ENCODE peak calls at places on chromosomes 5 and 9, in eight cellular contexts. Y is adrenal gland; P is kidney epithelial cell; H is HFF-Myc; F is CD8-positive, alpha-beta T cell; D is AG04449; L is BJ; B is spleen. K is an unnamed sample.

GRCh38 chr9:107286057-107286456 is 3.0 kb downstream of the RAD23B start:
- DNase-seq in B (no peak), L (no peak), P (peak), D (no peak), Y (no peak), F (no peak), H (no peak), K (no peak)

GRCh38 chr9:87087197-87087596 is 139.9 kb upstream of the GAS1 start:
- DNase-seq in D (no peak), F (no peak), B (no peak), L (no peak), H (no peak), Y (no peak), P (no peak), K (no peak)

GRCh38 chr5:59069438-59070079 is 486.7 kb downstream of the RAB3C start:
- DNase-seq in D (peak), Y (peak), F (no peak), L (peak), H (peak), B (no peak), P (peak), K (no peak)

GRCh38 chr5:78287833-78288232 is 6.7 kb downstream of the AP3B1 start:
- DNase-seq in P (peak), H (no peak), F (no peak), B (no peak), D (peak), L (peak), Y (peak), K (no peak)

GRCh38 chr5:58999804-59000595 is 417.1 kb downstream of the RAB3C start:
- DNase-seq in B (no peak), Y (no peak), D (no peak), P (no peak), H (no peak), L (no peak), F (no peak), K (no peak)

GRCh38 chr9:3490957-3491356 is 34.8 kb downstream of the RFX3 start:
- DNase-seq in F (no peak), P (no peak), H (no peak), D (no peak), L (no peak), Y (no peak), B (no peak), K (no peak)

GRCh38 chr9:98575379-98576346 is 133.1 kb downstream of the GABBR2 start:
- DNase-seq in F (no peak), P (peak), B (peak), H (peak), D (no peak), Y (no peak), L (no peak), K (peak)

GRCh38 chr5:168874713-168875380 is 295.7 kb upstream of the PANK3 start:
- DNase-seq in B (no peak), Y (no peak), H (no peak), D (no peak), L (no peak), F (no peak), P (no peak), K (no peak)

GRCh38 chr9:27539479-27540441 is 10.1 kb upstream of the MOB3B start:
- DNase-seq in F (no peak), B (no peak), Y (peak), H (no peak), L (peak), P (no peak), D (peak), K (no peak)

GRCh38 chr5:139416651-139417050 is 12.8 kb upstream of the SPATA24 start:
- DNase-seq in L (no peak), F (no peak), H (no peak), Y (no peak), P (no peak), D (no peak), B (no peak), K (no peak)

GRCh38 chr5:120405291-120405864 is 58.7 kb upstream of the PRR16 start:
- DNase-seq in P (no peak), F (no peak), H (peak), B (no peak), L (peak), Y (no peak), D (peak), K (no peak)

GRCh38 chr9:109500421-109500974 is 2.4 kb upstream of the PTPN3 start:
- DNase-seq in P (no peak), Y (no peak), L (no peak), B (no peak), H (no peak), D (no peak), F (no peak), K (no peak)

GRCh38 chr9:78831726-78832125 is 534.8 kb downstream of the PSAT1 start:
- DNase-seq in L (no peak), P (no peak), H (no peak), F (no peak), D (no peak), Y (no peak), B (no peak), K (no peak)

GRCh38 chr5:56591081-56591480 is 224.3 kb upstream of the MAP3K1 start:
- DNase-seq in Y (no peak), L (no peak), D (no peak), F (no peak), P (no peak), B (no peak), H (no peak), K (no peak)

GRCh38 chr9:36873247-36873875 is 160.7 kb downstream of the PAX5 start:
- DNase-seq in P (no peak), D (no peak), F (peak), B (peak), H (peak), L (no peak), Y (peak), K (peak)

GRCh38 chr9:111454751-111455150 is 29.4 kb downstream of the ECPAS start:
- DNase-seq in P (no peak), H (no peak), B (no peak), D (no peak), Y (no peak), F (no peak), L (no peak), K (no peak)

GRCh38 chr9:133188006-133188842 is 20.8 kb downstream of the OBP2B start:
- DNase-seq in H (no peak), P (no peak), B (peak), L (no peak), Y (peak), F (no peak), D (no peak), K (no peak)

GRCh38 chr5:1053391-1054017 is 44.9 kb downstream of the NKD2 start:
- DNase-seq in P (no peak), H (no peak), L (no peak), Y (no peak), D (no peak), F (no peak), B (no peak), K (no peak)

GRCh38 chr5:37738057-37738691 is 101.7 kb downstream of the GDNF start:
- DNase-seq in D (peak), P (peak), Y (peak), L (peak), F (no peak), H (peak), B (no peak), K (peak)

GRCh38 chr9:103242486-103242885 is 247.4 kb downstream of the CYLC2 start:
- DNase-seq in L (no peak), F (no peak), D (no peak), P (no peak), H (no peak), Y (no peak), B (no peak), K (no peak)

GRCh38 chr5:179367491-179367890 is 22.2 kb upstream of the ADAMTS2 start:
- DNase-seq in H (no peak), F (no peak), D (no peak), B (peak), Y (no peak), L (no peak), P (no peak), K (no peak)

GRCh38 chr5:22372376-22372775 is 480.8 kb downstream of the CDH12 start:
- DNase-seq in L (no peak), B (no peak), Y (no peak), F (no peak), D (no peak), H (no peak), P (peak), K (no peak)

GRCh38 chr5:175867587-175868347 is 3.6 kb upstream of the CPLX2 start:
- DNase-seq in D (no peak), H (no peak), Y (no peak), F (no peak), B (no peak), L (no peak), P (no peak), K (no peak)

GRCh38 chr9:77841739-77842386 is 189.7 kb downstream of the GNAQ start:
- DNase-seq in F (no peak), Y (no peak), B (no peak), H (no peak), P (no peak), D (no peak), L (no peak), K (no peak)

GRCh38 chr5:67166460-67166871 is 30.1 kb downstream of the CD180 start:
- DNase-seq in B (peak), Y (peak), F (peak), H (no peak), L (no peak), D (no peak), P (no peak), K (peak)

GRCh38 chr5:54148858-54149257 is 161.5 kb downstream of the ARL15 start:
- DNase-seq in L (no peak), B (no peak), H (no peak), F (no peak), Y (no peak), D (no peak), P (no peak), K (no peak)

GRCh38 chr5:429453-430188 is 13.4 kb upstream of the EXOC3 start:
- DNase-seq in F (no peak), D (no peak), B (peak), Y (no peak), P (no peak), L (peak), H (no peak), K (no peak)

GRCh38 chr9:121861501-121862180 is 210.2 kb downstream of the DAB2IP start:
- DNase-seq in D (no peak), H (no peak), F (no peak), P (no peak), B (no peak), Y (peak), L (no peak), K (no peak)

GRCh38 chr9:92242115-92242778 is 51.2 kb downstream of the IARS1 start:
- DNase-seq in F (no peak), Y (peak), B (no peak), H (no peak), P (peak), D (peak), L (no peak), K (no peak)

GRCh38 chr9:122355336-122355875 is 15.4 kb upstream of the PTGS1 start:
- DNase-seq in B (peak), D (no peak), F (no peak), L (no peak), Y (no peak), P (no peak), H (no peak), K (no peak)

GRCh38 chr5:159704160-159704559 is 212.1 kb upstream of the ADRA1B start:
- DNase-seq in B (no peak), P (no peak), D (no peak), F (no peak), L (no peak), H (no peak), Y (no peak), K (no peak)

GRCh38 chr5:126449751-126450271 is 26.6 kb downstream of the GRAMD2B start:
- DNase-seq in L (no peak), P (peak), F (peak), B (no peak), H (no peak), Y (peak), D (no peak), K (peak)

GRCh38 chr9:102631559-102631958 is 363.6 kb upstream of the CYLC2 start:
- DNase-seq in L (no peak), F (no peak), P (no peak), H (no peak), Y (no peak), D (no peak), B (no peak), K (no peak)

GRCh38 chr9:113585555-113585954 is 122.0 kb downstream of the RGS3 start:
- DNase-seq in P (no peak), B (peak), L (no peak), F (no peak), D (no peak), Y (no peak), H (no peak), K (no peak)

GRCh38 chr9:19376931-19377330 is 3.1 kb downstream of the RPS6 start:
- DNase-seq in L (no peak), H (no peak), D (no peak), P (no peak), Y (no peak), F (no peak), B (no peak), K (no peak)

GRCh38 chr9:19378647-19379046 is 1.4 kb downstream of the RPS6 start:
- DNase-seq in B (no peak), L (no peak), P (no peak), H (no peak), Y (no peak), F (no peak), D (no peak), K (no peak)

GRCh38 chr9:19379283-19379682 is 753 bp downstream of the RPS6 start:
- DNase-seq in B (no peak), P (no peak), F (peak), H (no peak), Y (no peak), L (no peak), D (no peak), K (no peak)

GRCh38 chr9:19379697-19380046 is 364 bp downstream of the RPS6 start:
- DNase-seq in P (no peak), L (no peak), F (peak), Y (peak), D (no peak), H (no peak), B (peak), K (no peak)

GRCh38 chr9:19378154-19378553 is 1.9 kb downstream of the RPS6 start:
- DNase-seq in H (no peak), L (no peak), F (no peak), B (no peak), D (no peak), P (no peak), Y (no peak), K (no peak)
- H3K4me3 ChIP-seq in H (peak), L (peak), F (peak), B (peak), D (peak), P (peak), Y (no peak), K (peak)

GRCh38 chr9:134420281-134420835 is 94.1 kb downstream of the RXRA start:
- DNase-seq in P (no peak), B (no peak), D (no peak), Y (no peak), H (no peak), F (no peak), L (no peak), K (no peak)

GRCh38 chr9:134420974-134421432 is 94.7 kb downstream of the RXRA start:
- DNase-seq in B (no peak), H (no peak), F (no peak), D (no peak), P (no peak), Y (no peak), L (no peak), K (no peak)

GRCh38 chr9:134418986-134419683 is 92.9 kb downstream of the RXRA start:
- DNase-seq in P (no peak), D (no peak), Y (peak), B (no peak), H (no peak), F (no peak), L (no peak), K (no peak)

GRCh38 chr9:134418354-134418753 is 92.1 kb downstream of the RXRA start:
- DNase-seq in L (no peak), Y (peak), P (no peak), F (no peak), D (no peak), H (no peak), B (no peak), K (no peak)

GRCh38 chr9:134419684-134420076 is 93.4 kb downstream of the RXRA start:
- DNase-seq in Y (no peak), D (no peak), F (no peak), L (no peak), P (no peak), B (no peak), H (no peak), K (no peak)
- TF ChIP-seq CTCF in Y (peak), D (peak), F (no peak), L (peak), P (peak), B (no peak), H (peak), K (peak)

GRCh38 chr9:73050062-73050814 is 97.4 kb upstream of the ALDH1A1 start:
- DNase-seq in P (no peak), Y (no peak), D (peak), H (no peak), L (peak), F (no peak), B (no peak), K (no peak)
- H3K4me3 ChIP-seq in P (no peak), Y (no peak), D (no peak), H (no peak), L (no peak), F (no peak), B (no peak), K (no peak)

GRCh38 chr9:33861917-33862453 is 45.0 kb downstream of the UBE2R2 start:
- DNase-seq in Y (no peak), H (no peak), P (no peak), D (no peak), L (no peak), F (no peak), B (no peak), K (no peak)

GRCh38 chr9:33856247-33856646 is 39.3 kb downstream of the UBE2R2 start:
- DNase-seq in P (no peak), B (no peak), Y (no peak), F (no peak), L (no peak), D (no peak), H (no peak), K (no peak)

GRCh38 chr9:33858346-33858869 is 41.4 kb downstream of the UBE2R2 start:
- DNase-seq in H (no peak), F (no peak), D (no peak), P (no peak), L (no peak), Y (no peak), B (peak), K (no peak)

GRCh38 chr9:33860200-33860871 is 43.4 kb downstream of the UBE2R2 start:
- DNase-seq in Y (no peak), D (no peak), H (no peak), B (no peak), P (no peak), F (no peak), L (no peak), K (no peak)
- TF ChIP-seq CTCF in Y (peak), D (no peak), H (no peak), B (no peak), P (no peak), F (no peak), L (peak), K (peak)

GRCh38 chr5:36435516-36435915 is 133.8 kb upstream of the RANBP3L start:
- DNase-seq in Y (no peak), F (no peak), D (no peak), P (no peak), L (no peak), B (no peak), H (no peak), K (no peak)

GRCh38 chr5:36440300-36440699 is 138.6 kb upstream of the RANBP3L start:
- DNase-seq in D (no peak), H (no peak), L (no peak), B (no peak), F (no peak), P (no peak), Y (no peak), K (no peak)

GRCh38 chr5:36441215-36441614 is 139.5 kb upstream of the RANBP3L start:
- DNase-seq in P (no peak), D (no peak), L (no peak), H (no peak), F (no peak), B (no peak), Y (no peak), K (no peak)

GRCh38 chr5:36438765-36439501 is 137.2 kb upstream of the RANBP3L start:
- DNase-seq in P (no peak), H (no peak), Y (peak), F (no peak), D (no peak), B (no peak), L (no peak), K (no peak)

GRCh38 chr5:36436306-36436705 is 134.6 kb upstream of the RANBP3L start:
- DNase-seq in F (no peak), H (no peak), D (no peak), P (no peak), B (no peak), Y (no peak), L (no peak), K (no peak)
- H3K4me3 ChIP-seq in F (no peak), H (no peak), D (no peak), P (no peak), B (no peak), Y (no peak), L (no peak), K (no peak)

DNA sequence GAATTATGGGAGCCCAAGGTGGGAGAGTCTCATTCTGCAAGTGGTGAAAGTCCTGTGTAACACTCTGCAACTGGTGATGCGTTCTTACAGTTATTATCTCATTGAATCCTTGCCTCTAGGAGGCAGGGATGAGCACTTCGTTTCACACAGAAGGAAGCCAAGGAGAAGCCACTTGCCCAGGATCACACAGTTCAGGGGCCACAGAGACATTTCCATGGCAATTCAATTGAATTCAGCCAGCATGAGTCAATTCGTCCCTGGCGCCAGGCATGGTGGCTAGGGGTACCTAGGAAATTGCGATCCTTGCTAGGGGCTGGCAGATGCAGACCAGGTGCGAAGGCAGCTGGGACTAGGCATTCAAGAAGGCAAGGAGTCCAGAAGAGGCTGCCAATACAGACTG is 26.2 kb downstream of the LHX2 start:
- DNase-seq in Y (no peak), B (peak), P (no peak), H (no peak), D (no peak), F (no peak), L (no peak), K (no peak)
- TF ChIP-seq CTCF in Y (no peak), B (no peak), P (no peak), H (peak), D (no peak), F (no peak), L (peak), K (no peak)

GRCh38 chr5:14191325-14191724 is 48.2 kb downstream of the TRIO start:
- DNase-seq in L (no peak), Y (no peak), D (no peak), B (no peak), H (no peak), F (no peak), P (no peak), K (no peak)

GRCh38 chr5:14189680-14190079 is 46.5 kb downstream of the TRIO start:
- DNase-seq in D (no peak), F (no peak), H (no peak), L (no peak), P (no peak), B (no peak), Y (no peak), K (no peak)

GRCh38 chr5:14188778-14189177 is 45.6 kb downstream of the TRIO start:
- DNase-seq in H (no peak), B (no peak), P (no peak), Y (no peak), D (no peak), L (no peak), F (no peak), K (no peak)

GRCh38 chr5:14187660-14188059 is 44.5 kb downstream of the TRIO start:
- DNase-seq in Y (no peak), P (no peak), L (no peak), B (no peak), H (no peak), F (no peak), D (no peak), K (no peak)

GRCh38 chr5:14190194-14191164 is 47.3 kb downstream of the TRIO start:
- DNase-seq in H (peak), F (no peak), B (no peak), Y (peak), P (peak), L (peak), D (peak), K (no peak)
- H3K4me3 ChIP-seq in H (peak), F (no peak), B (no peak), Y (no peak), P (no peak), L (peak), D (no peak), K (no peak)

GRCh38 chr9:93680445-93681315 is 104.3 kb downstream of the PHF2 start:
- DNase-seq in Y (no peak), P (no peak), F (peak), B (peak), L (no peak), D (no peak), H (no peak), K (no peak)
- TF ChIP-seq CTCF in Y (no peak), P (peak), F (no peak), B (no peak), L (peak), D (no peak), H (no peak), K (no peak)

K was measured in GM12864.